ENCODE peak calls at places on chromosomes 7 and 10, in ten cellular contexts. X is NCI-H526; I is left ventricle myocardium superior; O is NCI-H2081; G is spleen; L is G401; P is breast epithelium; Z is tibial artery; N is NB4; A is stimulated activated CD4-positive, alpha-beta T cell treated with anti-CD3 and anti-CD28 coated beads, Interleukin-15, amount 100 ng/mL, for 24 hours. F is an unnamed sample.

GRCh38 chr7:85737426-85737825 is 550.6 kb upstream of the SEMA3D start:
- DNase-seq in X (no peak), I (no peak), O (no peak), G (no peak), L (no peak), P (no peak), Z (no peak), N (no peak), A (no peak), F (no peak)

GRCh38 chr10:59018977-59019376 is 157.5 kb upstream of the PHYHIPL start:
- DNase-seq in X (no peak), I (no peak), O (no peak), G (no peak), L (no peak), P (no peak), Z (no peak), N (no peak), A (no peak), F (no peak)

GRCh38 chr10:77474386-77474785 is 163.2 kb downstream of the KCNMA1 start:
- DNase-seq in X (no peak), I (no peak), O (no peak), G (no peak), L (no peak), P (no peak), Z (no peak), N (no peak), A (no peak), F (no peak)

GRCh38 chr10:43980715-43981114 is 332.0 kb upstream of the ZNF32 start:
- DNase-seq in X (no peak), I (no peak), O (no peak), G (no peak), L (no peak), P (no peak), Z (no peak), N (no peak), A (no peak), F (no peak)

GRCh38 chr7:4882169-4882741 is 1.3 kb downstream of the RADIL start:
- DNase-seq in X (peak; percentile 53), I (peak; percentile 77), O (no peak), G (no peak), L (peak; percentile 80), P (peak; percentile 61), Z (peak; percentile 84), N (no peak), A (no peak), F (peak; percentile 74)

GRCh38 chr10:75801121-75801520 is 369.7 kb downstream of the LRMDA start:
- DNase-seq in X (no peak), I (no peak), O (no peak), G (no peak), L (no peak), P (no peak), Z (no peak), N (no peak), A (no peak), F (no peak)

GRCh38 chr7:79984210-79984609 is 150.4 kb upstream of the GNAI1 start:
- DNase-seq in X (no peak), I (no peak), O (no peak), G (no peak), L (no peak), P (no peak), Z (no peak), N (no peak), A (no peak), F (no peak)

GRCh38 chr10:92387289-92387940 is 96.4 kb downstream of the MARCHF5 start:
- DNase-seq in X (no peak), I (no peak), O (no peak), G (no peak), L (peak; percentile 16), P (no peak), Z (no peak), N (peak; percentile 83), A (peak; percentile 29), F (peak; percentile 50)

GRCh38 chr10:52956861-52957260 is 184.3 kb upstream of the MBL2 start:
- DNase-seq in X (no peak), I (no peak), O (no peak), G (no peak), L (no peak), P (no peak), Z (no peak), N (no peak), A (no peak), F (no peak)

GRCh38 chr7:110591341-110591740 is 499.6 kb upstream of the LRRN3 start:
- DNase-seq in X (no peak), I (no peak), O (no peak), G (no peak), L (no peak), P (no peak), Z (no peak), N (no peak), A (peak; percentile 5), F (no peak)

GRCh38 chr7:38660427-38661099 is 29.4 kb upstream of the AMPH start:
- DNase-seq in X (peak; percentile 45), I (no peak), O (peak; percentile 81), G (peak; percentile 81), L (peak; percentile 34), P (no peak), Z (no peak), N (peak; percentile 73), A (peak; percentile 37), F (peak; percentile 39)

GRCh38 chr7:81478664-81479063 is 291.2 kb downstream of the HGF start:
- DNase-seq in X (peak; percentile 86), I (no peak), O (no peak), G (no peak), L (no peak), P (no peak), Z (no peak), N (no peak), A (no peak), F (no peak)

GRCh38 chr7:28102778-28103177 is 77.8 kb downstream of the JAZF1 start:
- DNase-seq in X (no peak), I (no peak), O (no peak), G (no peak), L (no peak), P (no peak), Z (no peak), N (peak; percentile 72), A (no peak), F (no peak)

GRCh38 chr7:17026269-17026668 is 144.5 kb upstream of the AGR3 start:
- DNase-seq in X (no peak), I (no peak), O (no peak), G (no peak), L (no peak), P (peak; percentile 44), Z (no peak), N (no peak), A (no peak), F (no peak)

GRCh38 chr7:55024776-55025175 is 6.0 kb downstream of the EGFR start:
- DNase-seq in X (no peak), I (no peak), O (no peak), G (no peak), L (no peak), P (no peak), Z (no peak), N (peak; percentile 16), A (no peak), F (no peak)

GRCh38 chr7:64880322-64881297 is 22.5 kb upstream of the ZNF273 start:
- DNase-seq in X (no peak), I (no peak), O (no peak), G (no peak), L (no peak), P (peak; percentile 11), Z (peak; percentile 54), N (no peak), A (no peak), F (no peak)

GRCh38 chr7:93307131-93307660 is 75.0 kb downstream of the VPS50 start:
- DNase-seq in X (no peak), I (no peak), O (no peak), G (no peak), L (no peak), P (no peak), Z (no peak), N (no peak), A (no peak), F (no peak)

GRCh38 chr10:34323197-34323596 is 491.9 kb downstream of the PARD3 start:
- DNase-seq in X (no peak), I (no peak), O (no peak), G (no peak), L (no peak), P (no peak), Z (no peak), N (no peak), A (no peak), F (no peak)

GRCh38 chr7:151276651-151277590 is 28.4 kb upstream of the SMARCD3 start:
- DNase-seq in X (peak; percentile 91), I (peak; percentile 73), O (peak; percentile 68), G (peak; percentile 87), L (peak; percentile 86), P (peak; percentile 70), Z (no peak), N (peak; percentile 86), A (peak; percentile 76), F (peak; percentile 79)

GRCh38 chr7:90920336-90920735 is 324.2 kb downstream of the CDK14 start:
- DNase-seq in X (no peak), I (no peak), O (no peak), G (no peak), L (no peak), P (no peak), Z (no peak), N (no peak), A (no peak), F (no peak)

GRCh38 chr7:93055543-93056107 is 62.2 kb downstream of the SAMD9 start:
- DNase-seq in X (peak; percentile 71), I (no peak), O (peak; percentile 25), G (no peak), L (peak; percentile 64), P (no peak), Z (no peak), N (peak; percentile 56), A (no peak), F (peak; percentile 58)

GRCh38 chr10:71475243-71475871 is 78.6 kb downstream of the CDH23 start:
- DNase-seq in X (no peak), I (peak; percentile 50), O (no peak), G (peak; percentile 74), L (no peak), P (no peak), Z (no peak), N (peak; percentile 23), A (no peak), F (no peak)

GRCh38 chr10:7610651-7611389 is 55.9 kb downstream of the ITIH5 start:
- DNase-seq in X (no peak), I (peak; percentile 45), O (no peak), G (no peak), L (peak; percentile 60), P (no peak), Z (no peak), N (no peak), A (no peak), F (peak; percentile 51)

GRCh38 chr10:22252801-22253577 is 35.2 kb upstream of the EBLN1 start:
- DNase-seq in X (no peak), I (peak; percentile 64), O (no peak), G (peak; percentile 86), L (peak; percentile 32), P (no peak), Z (peak; percentile 76), N (no peak), A (peak; percentile 59), F (peak; percentile 22)

GRCh38 chr10:72126872-72127232 is 38.5 kb upstream of the SPOCK2 start:
- DNase-seq in X (no peak), I (no peak), O (no peak), G (no peak), L (no peak), P (no peak), Z (no peak), N (no peak), A (no peak), F (no peak)

GRCh38 chr7:28661826-28662225 is 249.5 kb downstream of the CREB5 start:
- DNase-seq in X (no peak), I (no peak), O (peak; percentile 25), G (no peak), L (no peak), P (no peak), Z (no peak), N (no peak), A (no peak), F (no peak)

GRCh38 chr10:97319671-97320479 is 804 bp downstream of the FRAT1 start:
- DNase-seq in X (peak; percentile 62), I (peak; percentile 79), O (no peak), G (peak; percentile 94), L (peak; percentile 55), P (no peak), Z (peak; percentile 70), N (peak; percentile 91), A (peak; percentile 73), F (peak; percentile 44)

GRCh38 chr10:15879058-15879457 is 18.8 kb upstream of the MINDY3 start:
- DNase-seq in X (peak; percentile 39), I (no peak), O (peak; percentile 42), G (no peak), L (peak; percentile 59), P (no peak), Z (no peak), N (peak; percentile 52), A (no peak), F (peak; percentile 52)

F was measured in cerebellar cortex.